ENCODE peak calls at places on chromosomes 3 and 15, in four cellular contexts. M is WTC11, V is SK-N-SH, L is K562. O is an unnamed sample.

GRCh38 chr3:143971367-143972154 is at the start of gene DIPK2A:
- DNase-seq in M (peak; percentile 94), V (peak; percentile 86), L (peak; percentile 96), O (peak; percentile 82)

GRCh38 chr3:70806556-70806955 is 494.1 kb upstream of the MDFIC2 start:
- DNase-seq in V (no peak), L (no peak), M (no peak), O (no peak)

GRCh38 chr15:68997050-68997449 is 17.4 kb upstream of the NOX5 start:
- DNase-seq in L (no peak), V (no peak), M (no peak), O (no peak)

GRCh38 chr3:178028933-178029332 is 507.3 kb upstream of the KCNMB2 start:
- DNase-seq in M (no peak), L (no peak), V (no peak), O (no peak)

GRCh38 chr15:75817151-75817935 is 25.9 kb upstream of the UBE2Q2 start:
- DNase-seq in M (no peak), L (no peak), V (no peak), O (no peak)

GRCh38 chr15:51377038-51377761 is 35.7 kb downstream of the GLDN start:
- DNase-seq in V (no peak), M (no peak), L (no peak), O (no peak)

GRCh38 chr15:62782100-62782791 is 260.3 kb upstream of the TPM1 start:
- DNase-seq in V (peak; percentile 83), L (peak; percentile 50), M (peak; percentile 45), O (no peak)

GRCh38 chr3:63405882-63406281 is 127.8 kb downstream of the SYNPR start:
- DNase-seq in M (no peak), V (no peak), L (no peak), O (no peak)

GRCh38 chr3:100402150-100402706 is 889 bp downstream of the LNP1 start:
- DNase-seq in V (peak; percentile 25), M (no peak), L (no peak), O (no peak)

GRCh38 chr3:141728355-141728892 is 9.7 kb upstream of the RNF7 start:
- DNase-seq in L (no peak), V (no peak), M (no peak), O (no peak)

GRCh38 chr3:49119439-49119838 is 1.2 kb downstream of the USP19 start:
- DNase-seq in L (no peak), M (no peak), V (no peak), O (no peak)

GRCh38 chr3:172511783-172512357 is 11.4 kb downstream of the TNFSF10 start:
- DNase-seq in L (no peak), V (no peak), M (no peak), O (peak; percentile 42)

GRCh38 chr3:48558446-48559134 is 2.0 kb upstream of the PFKFB4 start:
- DNase-seq in L (no peak), V (peak; percentile 49), M (no peak), O (no peak)

GRCh38 chr3:107284570-107284969 is 92.7 kb upstream of the CCDC54 start:
- DNase-seq in L (no peak), M (no peak), V (no peak), O (no peak)

GRCh38 chr3:171417813-171418212 is 42.4 kb downstream of the TNIK start:
- DNase-seq in L (no peak), M (no peak), V (no peak), O (no peak)

GRCh38 chr3:189365609-189366564 is 194.1 kb downstream of the TPRG1 start:
- DNase-seq in L (no peak), V (no peak), M (no peak), O (no peak)

GRCh38 chr3:117036259-117036799 is 326.8 kb downstream of the TUSC7 start:
- DNase-seq in M (no peak), L (no peak), V (peak; percentile 43), O (no peak)

GRCh38 chr15:52642386-52643361 is 36.5 kb downstream of the ATOSA start:
- DNase-seq in M (no peak), V (no peak), L (no peak), O (no peak)

GRCh38 chr15:66456211-66456610 is 41.4 kb downstream of the SNAPC5 start:
- DNase-seq in V (no peak), M (no peak), L (no peak), O (no peak)

GRCh38 chr3:193344471-193344870 is 34.1 kb downstream of the ATP13A5 start:
- DNase-seq in V (no peak), M (no peak), L (no peak), O (no peak)

DNA sequence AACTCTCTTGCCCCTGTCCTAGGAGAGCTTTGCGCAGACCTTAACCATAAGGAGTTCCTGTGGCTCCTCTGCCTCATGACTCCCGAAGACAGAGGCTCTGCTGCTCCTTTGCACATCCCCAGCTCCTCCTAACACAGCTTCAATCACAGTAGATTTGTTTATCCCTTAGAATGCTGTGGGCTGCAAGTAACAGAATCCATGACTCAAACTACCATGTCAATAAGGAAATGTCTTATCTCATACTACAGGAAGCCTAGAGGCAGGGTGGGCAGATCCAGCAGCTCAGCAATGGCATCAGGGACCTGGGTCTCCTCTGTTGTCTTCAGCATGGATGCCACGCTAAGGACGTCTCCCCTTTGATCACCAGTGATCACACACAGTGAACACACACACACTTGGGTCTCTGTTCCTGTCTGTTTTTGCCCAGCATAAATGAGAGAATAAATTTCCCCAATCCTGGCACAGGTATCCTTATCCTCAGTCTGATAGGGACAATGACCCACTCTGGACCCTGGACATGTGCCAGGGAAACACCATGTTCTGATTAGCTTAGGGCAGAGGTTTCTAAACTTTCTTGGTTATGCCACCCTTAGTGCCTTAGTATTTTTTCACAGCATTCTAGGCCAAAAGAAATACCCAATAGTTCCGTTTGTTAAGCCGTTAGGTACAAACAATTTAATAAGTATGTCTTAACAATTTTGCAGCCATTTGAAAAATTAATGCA is 46.1 kb upstream of the MRPS22 start:
- DNase-seq in M (no peak), V (no peak), L (no peak), O (no peak)
- TF ChIP-seq USF1 in M (no peak), V (no peak), L (no peak), O (no peak)

GRCh38 chr15:47570044-47570443 is 147.3 kb upstream of the SEMA6D start:
- DNase-seq in M (no peak), V (no peak), L (no peak), O (no peak)
- TF ChIP-seq USF1 in M (no peak), V (no peak), L (no peak), O (no peak)

GRCh38 chr3:30609930-30610701 is 3.7 kb downstream of the TGFBR2 start:
- DNase-seq in L (no peak), V (no peak), M (no peak), O (no peak)

GRCh38 chr3:30612422-30613134 is 6.2 kb downstream of the TGFBR2 start:
- DNase-seq in V (no peak), M (no peak), L (no peak), O (no peak)

GRCh38 chr3:30610702-30611410 is 4.5 kb downstream of the TGFBR2 start:
- DNase-seq in M (no peak), V (no peak), L (no peak), O (no peak)

GRCh38 chr3:30613135-30613825 is 6.9 kb downstream of the TGFBR2 start:
- DNase-seq in V (no peak), M (no peak), L (no peak), O (no peak)

GRCh38 chr3:30611613-30612421 is 5.4 kb downstream of the TGFBR2 start:
- DNase-seq in V (no peak), L (no peak), M (no peak), O (no peak)
- TF ChIP-seq USF1 in V (no peak), L (no peak), M (no peak), O (no peak)

GRCh38 chr15:61474796-61475195 is 245.7 kb upstream of the RORA start:
- DNase-seq in M (no peak), L (no peak), V (no peak), O (no peak)

GRCh38 chr15:61480863-61481262 is 251.8 kb upstream of the RORA start:
- DNase-seq in M (no peak), V (no peak), L (peak; percentile 1), O (no peak)

GRCh38 chr15:61479601-61480000 is 250.5 kb upstream of the RORA start:
- DNase-seq in V (no peak), L (no peak), M (no peak), O (no peak)

GRCh38 chr15:61483599-61483998 is 254.5 kb upstream of the RORA start:
- DNase-seq in V (no peak), M (peak; percentile 17), L (no peak), O (no peak)

DNA sequence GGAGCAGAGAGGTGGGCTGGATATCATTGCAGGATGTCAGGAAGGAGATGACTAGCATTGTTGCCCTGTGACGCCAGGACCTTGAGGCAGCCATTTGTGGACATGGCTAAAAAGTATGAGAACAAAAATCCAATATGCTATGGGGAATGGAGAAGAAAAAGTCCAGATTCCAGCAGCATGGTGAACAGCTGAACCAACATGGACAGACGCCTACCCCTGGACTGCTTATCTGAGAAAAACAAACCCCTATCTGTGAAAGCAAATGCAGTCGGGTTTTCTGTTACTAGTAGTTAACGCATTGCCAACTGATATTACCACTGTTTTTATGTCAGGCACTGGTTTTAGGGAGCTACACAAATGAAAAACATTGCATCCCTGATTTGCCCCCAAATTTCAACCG is 251.2 kb upstream of the RORA start:
- DNase-seq in M (no peak), L (no peak), V (no peak), O (no peak)
- TF ChIP-seq USF1 in M (no peak), L (no peak), V (no peak), O (no peak)

DNA sequence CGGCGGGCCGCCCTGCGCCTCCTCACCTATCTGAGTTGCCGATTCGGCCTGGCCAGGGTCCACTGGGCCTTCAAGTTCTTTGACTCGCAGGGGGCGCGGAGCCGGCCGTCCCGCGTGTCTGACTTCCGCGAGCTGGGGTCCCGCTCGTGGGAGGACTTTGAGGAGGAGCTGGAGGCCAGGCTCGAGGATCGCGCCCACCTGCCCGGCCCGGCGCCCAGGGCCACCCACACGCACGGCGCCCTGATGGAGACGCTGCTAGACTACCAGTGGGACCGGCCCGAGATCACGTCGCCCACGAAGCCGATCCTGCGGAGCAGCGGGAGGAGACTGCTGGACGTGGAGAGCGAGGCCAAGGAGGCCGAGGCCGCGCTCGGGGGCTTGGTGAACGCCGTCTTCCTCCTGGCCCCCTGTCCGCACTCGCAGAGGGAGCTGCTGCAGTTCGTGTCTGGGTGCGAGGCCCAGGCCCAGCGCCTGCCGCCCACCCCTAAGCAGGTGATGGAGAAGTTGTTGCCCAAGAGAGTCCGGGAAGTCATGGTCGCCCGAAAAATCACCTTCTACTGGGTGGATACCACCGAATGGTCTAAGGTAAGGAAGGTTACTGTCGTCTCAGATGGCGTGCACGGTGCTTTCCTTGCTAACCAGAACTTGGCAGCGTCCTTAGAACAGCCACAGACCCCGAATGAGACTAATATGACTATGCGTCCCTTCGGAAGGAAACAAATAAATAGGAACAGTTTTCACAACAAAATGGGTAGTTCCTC is 567 bp downstream of the TICRR start:
- DNase-seq in L (peak; percentile 44), M (peak; percentile 44), V (no peak), O (no peak)
- TF ChIP-seq USF1 in L (no peak), M (peak; percentile 38), V (no peak), O (no peak)

GRCh38 chr3:127403795-127404194 is 115.9 kb upstream of the PRR20G start:
- DNase-seq in M (no peak), V (no peak), L (no peak), O (no peak)
- TF ChIP-seq USF1 in M (no peak), V (no peak), L (no peak), O (no peak)

DNA sequence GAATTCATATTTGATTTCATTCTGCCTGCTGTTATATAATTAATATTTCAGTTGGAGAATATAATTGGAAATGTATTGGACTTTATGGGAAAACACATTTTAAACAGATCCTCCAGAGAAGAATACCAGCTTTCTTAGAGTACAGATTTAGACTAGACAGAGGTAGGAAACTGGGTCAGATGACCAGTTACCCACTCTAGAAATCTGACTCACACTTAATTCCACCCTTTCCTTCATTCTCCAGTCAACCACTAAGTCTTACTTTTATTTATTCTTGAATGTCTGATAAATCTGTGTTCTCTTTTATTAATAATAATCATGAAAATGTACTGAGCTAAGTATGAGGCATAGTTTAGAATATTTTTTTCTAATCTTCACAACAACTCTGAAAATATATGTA is 110.7 kb downstream of the LRRC49 start:
- DNase-seq in M (no peak), L (no peak), V (no peak), O (no peak)
- TF ChIP-seq USF1 in M (no peak), L (no peak), V (no peak), O (no peak)

O was measured in GM12878.